ENCODE peak calls at places on chromosome 17, in six cellular contexts. A is stimulated activated CD8-positive, alpha-beta memory T cell treated with anti-CD3 and anti-CD28 coated beads, Interleukin-12 subunit alpha, Interleukin-12 subunit beta, amount 100 ng/mL, for 1 hour; H is caudate nucleus; N is stimulated activated effector memory CD8-positive, alpha-beta T cell treated with anti-CD3 and anti-CD28 coated beads, Interleukin-12 subunit alpha, Interleukin-12 subunit beta, amount 100 ng/mL, for 72 hours; R is stimulated activated naive CD8-positive, alpha-beta T cell treated with anti-CD3 and anti-CD28 coated beads, Interleukin-15, Interleukin-2, amounts not matched to agents 100 U/mL and 50 U/mL, for 24 hours; Q is stimulated activated CD4-positive, alpha-beta T cell treated with anti-CD3 and anti-CD28 coated beads, TNF-alpha, amount 100 ng/mL, for 4 hours. W is an unnamed sample.

GRCh38 chr17:81020443-81020766 is 14.5 kb upstream of the BAIAP2 start:
- DNase-seq in Q (no peak), R (no peak), A (no peak), H (no peak), N (no peak), W (no peak)

GRCh38 chr17:63665527-63666214 is 34.3 kb downstream of the LIMD2 start:
- DNase-seq in Q (no peak), N (no peak), A (no peak), H (no peak), R (no peak), W (peak)

GRCh38 chr17:73165616-73166404 is 1.0 kb downstream of the SSTR2 start:
- DNase-seq in R (no peak), N (no peak), A (no peak), H (no peak), Q (no peak), W (no peak)

GRCh38 chr17:30000001-30000754 is 58.7 kb downstream of the EFCAB5 start:
- DNase-seq in R (no peak), H (no peak), N (no peak), A (no peak), Q (no peak), W (no peak)

GRCh38 chr17:48052956-48053757 is 5.0 kb downstream of the NFE2L1 start:
- DNase-seq in R (peak), N (no peak), A (no peak), Q (no peak), H (peak), W (no peak)

GRCh38 chr17:9677411-9677810 is 32.1 kb downstream of the USP43 start:
- DNase-seq in H (no peak), R (no peak), Q (no peak), A (no peak), N (no peak), W (no peak)

GRCh38 chr17:56861899-56862298 is 27.9 kb downstream of the DGKE start:
- DNase-seq in R (no peak), A (no peak), N (no peak), Q (no peak), H (no peak), W (no peak)

GRCh38 chr17:19262650-19263620 is 25.8 kb downstream of the EPN2 start:
- DNase-seq in A (no peak), R (no peak), H (no peak), N (peak), Q (no peak), W (no peak)

GRCh38 chr17:50175035-50175788 is 9.4 kb downstream of the SGCA start:
- DNase-seq in N (no peak), Q (no peak), R (no peak), H (no peak), A (no peak), W (no peak)

GRCh38 chr17:19380551-19381284 is 2.4 kb downstream of the MAPK7 start:
- DNase-seq in H (no peak), Q (no peak), N (no peak), A (no peak), R (no peak), W (no peak)

GRCh38 chr17:17694229-17695081 is 13.2 kb downstream of the RAI1 start:
- DNase-seq in N (peak), H (peak), A (peak), R (peak), Q (peak), W (peak)

GRCh38 chr17:8994319-8994718 is 27.0 kb upstream of the NTN1 start:
- DNase-seq in Q (peak), A (peak), N (peak), R (peak), H (peak), W (no peak)

GRCh38 chr17:43769859-43770258 is 8.9 kb downstream of the DUSP3 start:
- DNase-seq in N (no peak), R (no peak), Q (no peak), H (no peak), A (no peak), W (no peak)

GRCh38 chr17:76243826-76244679 is 3.8 kb upstream of the RNF157 start:
- DNase-seq in R (peak), Q (no peak), H (no peak), N (no peak), A (no peak), W (no peak)

GRCh38 chr17:34351041-34351575 is 5.2 kb upstream of the CCL13 start:
- DNase-seq in Q (no peak), R (no peak), H (no peak), N (no peak), A (no peak), W (no peak)

GRCh38 chr17:6470146-6470718 is 26.0 kb downstream of the PIMREG start:
- DNase-seq in R (no peak), A (no peak), Q (no peak), N (no peak), H (no peak), W (no peak)

GRCh38 chr17:29238133-29238850 is 8.4 kb upstream of the CRYBA1 start:
- DNase-seq in N (no peak), R (no peak), Q (no peak), H (no peak), A (no peak), W (no peak)

GRCh38 chr17:6534846-6535514 is 21.4 kb downstream of the PITPNM3 start:
- DNase-seq in N (no peak), R (no peak), Q (no peak), A (no peak), H (no peak), W (no peak)

GRCh38 chr17:19513897-19514488 is 19.7 kb upstream of the SLC47A1 start:
- DNase-seq in R (peak), Q (peak), N (peak), A (peak), H (no peak), W (peak)

GRCh38 chr17:74686761-74687160 is 26.0 kb downstream of the CD300LF start:
- DNase-seq in A (no peak), Q (no peak), H (no peak), N (no peak), R (no peak), W (no peak)

GRCh38 chr17:16491703-16492612 is at the start of gene LRRC75A:
- DNase-seq in Q (peak), N (peak), H (peak), R (peak), A (peak), W (no peak)

GRCh38 chr17:71828182-71828596 is 292.6 kb upstream of the SOX9 start:
- DNase-seq in Q (no peak), R (no peak), N (no peak), H (peak), A (no peak), W (no peak)

GRCh38 chr17:35514561-35514960 is 22.9 kb downstream of the SLFN12L start:
- DNase-seq in N (no peak), R (no peak), Q (no peak), A (no peak), H (no peak), W (no peak)

GRCh38 chr17:58279736-58280479 is 827 bp downstream of the MPO start:
- DNase-seq in N (no peak), A (no peak), R (no peak), H (no peak), Q (no peak), W (no peak)

GRCh38 chr17:58666858-58667267 is 25.0 kb downstream of the TEX14 start:
- DNase-seq in N (no peak), H (peak), R (peak), A (no peak), Q (no peak), W (no peak)

GRCh38 chr17:2212328-2212981 is 91.1 kb downstream of the SMG6 start:
- DNase-seq in A (no peak), H (no peak), Q (no peak), R (no peak), N (no peak), W (no peak)

GRCh38 chr17:79747508-79748295 is 17.0 kb downstream of the ENPP7 start:
- DNase-seq in N (no peak), Q (no peak), R (peak), H (peak), A (no peak), W (no peak)

GRCh38 chr17:20226814-20227482 is 217.8 kb downstream of the SPECC1 start:
- DNase-seq in R (peak), A (peak), Q (peak), N (peak), H (peak), W (no peak)

GRCh38 chr17:50627782-50628601 is 6.7 kb upstream of the ABCC3 start:
- DNase-seq in N (no peak), A (no peak), H (no peak), R (no peak), Q (no peak), W (no peak)

GRCh38 chr17:77507116-77507885 is 366.5 kb downstream of the SEC14L1 start:
- DNase-seq in A (no peak), H (no peak), R (no peak), N (no peak), Q (no peak), W (no peak)

GRCh38 chr17:28346746-28347246 is 10.5 kb downstream of the POLDIP2 start:
- DNase-seq in Q (no peak), N (no peak), R (no peak), A (no peak), H (no peak), W (no peak)

GRCh38 chr17:73841431-73842060 is 197.3 kb upstream of the SDK2 start:
- DNase-seq in R (no peak), N (no peak), A (no peak), H (no peak), Q (no peak), W (no peak)

W was measured in KG1.